ENCODE peak calls at places on chromosome 5, in seven cellular contexts. H is stimulated activated CD4-positive, alpha-beta T cell treated with anti-CD3 and anti-CD28 coated beads, Interleukin-1b, Interleukin-23, amount 100 ng/mL, for 48 hours; I is AG09319; Y is IMR-90; O is KBM-7; U is iPS-NIHi11; G is AG08395. F is an unnamed sample.

GRCh38 chr5:218457-219289 is 553 bp downstream of the SDHA start:
- DNase-seq in H (peak; percentile 11), Y (peak; percentile 19), I (no peak), G (no peak), O (peak; percentile 40), U (peak; percentile 39), F (peak; percentile 12)

GRCh38 chr5:141762790-141763368 is 80.8 kb upstream of the ARAP3 start:
- DNase-seq in I (no peak), U (no peak), Y (no peak), O (no peak), G (no peak), H (no peak), F (no peak)

GRCh38 chr5:62460578-62460983 is 48.0 kb downstream of the IPO11 start:
- DNase-seq in U (peak; percentile 28), O (peak; percentile 64), H (no peak), I (peak; percentile 24), G (peak; percentile 44), Y (peak; percentile 68), F (peak; percentile 12)

GRCh38 chr5:124126504-124127240 is 614.7 kb downstream of the CSNK1G3 start:
- DNase-seq in I (no peak), Y (no peak), G (no peak), H (no peak), U (no peak), O (no peak), F (no peak)

GRCh38 chr5:81370912-81371311 is 23.0 kb downstream of the ACOT12 start:
- DNase-seq in Y (no peak), I (no peak), O (no peak), H (no peak), U (no peak), G (no peak), F (no peak)

GRCh38 chr5:127582723-127583370 is 65.4 kb downstream of the PRRC1 start:
- DNase-seq in H (no peak), G (no peak), U (no peak), Y (no peak), I (no peak), O (no peak), F (no peak)

GRCh38 chr5:180135128-180135955 is 63.8 kb upstream of the RNF130 start:
- DNase-seq in I (no peak), Y (peak; percentile 79), H (peak; percentile 38), O (peak; percentile 79), U (no peak), G (peak; percentile 19), F (no peak)

GRCh38 chr5:14744296-14745187 is 80.0 kb downstream of the OTULIN start:
- DNase-seq in G (no peak), U (no peak), I (no peak), H (no peak), Y (no peak), O (no peak), F (no peak)

GRCh38 chr5:113059232-113059805 is 82.7 kb downstream of the DCP2 start:
- DNase-seq in Y (peak; percentile 74), O (no peak), I (no peak), G (peak; percentile 74), U (no peak), H (no peak), F (peak; percentile 67)

GRCh38 chr5:36152324-36153298 is 700 bp downstream of the SKP2 start:
- DNase-seq in I (no peak), Y (peak; percentile 27), O (no peak), G (peak; percentile 7), U (peak; percentile 17), H (no peak), F (no peak)

GRCh38 chr5:143214890-143215289 is 188.6 kb downstream of the NR3C1 start:
- DNase-seq in H (no peak), Y (no peak), U (no peak), G (no peak), O (no peak), I (no peak), F (no peak)

GRCh38 chr5:7087719-7088297 is 308.1 kb upstream of the ADCY2 start:
- DNase-seq in I (no peak), Y (no peak), G (no peak), O (no peak), H (no peak), U (no peak), F (no peak)

GRCh38 chr5:15983392-15983791 is 196.2 kb downstream of the MARCHF11 start:
- DNase-seq in H (no peak), Y (no peak), O (no peak), G (no peak), U (no peak), I (no peak), F (no peak)

GRCh38 chr5:73812962-73813588 is 187.1 kb downstream of the ARHGEF28 start:
- DNase-seq in U (no peak), H (no peak), O (no peak), G (no peak), Y (no peak), I (no peak), F (no peak)

GRCh38 chr5:121949885-121950284 is 11.9 kb upstream of the SRFBP1 start:
- DNase-seq in O (peak; percentile 57), U (peak; percentile 39), I (no peak), H (no peak), Y (peak; percentile 60), G (peak; percentile 67), F (peak; percentile 48)

GRCh38 chr5:72134226-72134625 is 27.0 kb downstream of the MAP1B start:
- DNase-seq in G (no peak), H (no peak), I (no peak), U (peak; percentile 39), Y (no peak), O (no peak), F (no peak)

GRCh38 chr5:180639743-180640300 is 9.6 kb downstream of the FLT4 start:
- DNase-seq in U (no peak), I (no peak), G (no peak), H (no peak), O (peak; percentile 21), Y (no peak), F (no peak)

GRCh38 chr5:53291528-53291927 is 182.0 kb upstream of the MOCS2 start:
- DNase-seq in Y (peak; percentile 41), G (no peak), I (no peak), H (no peak), U (no peak), O (no peak), F (no peak)

GRCh38 chr5:371811-372555 is 50.5 kb downstream of the AHRR start:
- DNase-seq in H (no peak), G (no peak), U (no peak), O (peak; percentile 70), Y (no peak), I (no peak), F (no peak)

GRCh38 chr5:591746-592145 is 20.4 kb upstream of the CEP72 start:
- DNase-seq in O (no peak), G (no peak), U (no peak), Y (no peak), H (no peak), I (no peak), F (no peak)

GRCh38 chr5:176412517-176413254 is 3.7 kb downstream of the CLTB start:
- DNase-seq in U (no peak), G (no peak), H (no peak), I (no peak), O (no peak), Y (no peak), F (no peak)

GRCh38 chr5:123500476-123500875 is 11.5 kb upstream of the CSNK1G3 start:
- DNase-seq in G (no peak), I (no peak), Y (no peak), U (no peak), H (no peak), O (no peak), F (no peak)

GRCh38 chr5:162227075-162227474 is 159.5 kb downstream of the GABRG2 start:
- DNase-seq in Y (no peak), H (no peak), I (no peak), U (peak; percentile 24), O (peak; percentile 9), G (no peak), F (no peak)

GRCh38 chr5:33997331-33997983 is 10.4 kb downstream of the AMACR start:
- DNase-seq in U (peak; percentile 67), I (peak; percentile 82), Y (peak; percentile 88), O (peak; percentile 86), G (peak; percentile 85), H (no peak), F (peak; percentile 57)

GRCh38 chr5:141869514-141869913 is 8.7 kb downstream of the PCDH1 start:
- DNase-seq in Y (no peak), O (no peak), U (no peak), G (no peak), I (no peak), H (no peak), F (no peak)

GRCh38 chr5:40689442-40689841 is 9.7 kb downstream of the PTGER4 start:
- DNase-seq in U (peak; percentile 23), G (peak; percentile 88), Y (peak; percentile 98), O (no peak), H (peak; percentile 61), I (peak; percentile 66), F (no peak)

GRCh38 chr5:22649076-22649475 is 204.1 kb downstream of the CDH12 start:
- DNase-seq in O (no peak), I (no peak), H (no peak), U (no peak), G (no peak), Y (no peak), F (no peak)

GRCh38 chr5:143349127-143349526 is 54.4 kb downstream of the NR3C1 start:
- DNase-seq in U (no peak), I (no peak), Y (peak; percentile 37), O (no peak), H (no peak), G (no peak), F (no peak)

GRCh38 chr5:38257236-38258036 is 923 bp upstream of the EGFLAM start:
- DNase-seq in G (no peak), O (no peak), Y (no peak), H (no peak), U (peak; percentile 30), I (no peak), F (no peak)

GRCh38 chr5:61559722-61560121 is 227.7 kb downstream of the ZSWIM6 start:
- DNase-seq in O (no peak), Y (no peak), U (no peak), I (no peak), H (no peak), G (no peak), F (no peak)

GRCh38 chr5:93653716-93654115 is 70.7 kb downstream of the NR2F1 start:
- DNase-seq in H (no peak), G (no peak), U (no peak), Y (no peak), O (no peak), I (no peak), F (no peak)

GRCh38 chr5:141100243-141100805 is at the start of gene PCDHB3:
- DNase-seq in G (peak; percentile 60), U (peak; percentile 23), O (peak; percentile 53), H (peak; percentile 49), I (no peak), Y (peak; percentile 16), F (no peak)

GRCh38 chr5:154132718-154133307 is 57.7 kb upstream of the GALNT10 start:
- DNase-seq in H (no peak), Y (no peak), O (no peak), I (no peak), G (no peak), U (no peak), F (no peak)

GRCh38 chr5:67297802-67298532 is 101.4 kb upstream of the CD180 start:
- DNase-seq in O (no peak), G (no peak), I (no peak), U (no peak), Y (no peak), H (no peak), F (no peak)

F was measured in NCI-H2227 treated with DMSO at 0.1 percent for 48 hours.